ENCODE peak calls at places on chromosomes 1 and 21, in four cellular contexts. One of them, this sample, is unnamed.
A peak's percentile ranks its signal among the peaks of the same experiment; 100 is the strongest.

GRCh38 chr1:108609483-108610066 is 49.7 kb downstream of the EEIG2 start:
- DNase-seq in IMR-90: no peak
- DNase-seq in mesendoderm: no peak
- DNase-seq in H1: no peak
- DNase-seq in this sample: no peak

GRCh38 chr21:34748862-34749261 is 80.1 kb downstream of the CLIC6 start:
- DNase-seq in IMR-90: no peak
- DNase-seq in mesendoderm: no peak
- DNase-seq in H1: no peak
- DNase-seq in this sample: no peak

GRCh38 chr1:33255347-33256311 is 663 bp upstream of the ZNF362 start:
- DNase-seq in IMR-90: peak; percentile 15
- DNase-seq in mesendoderm: peak; percentile 96
- DNase-seq in H1: peak; percentile 41
- DNase-seq in this sample: peak; percentile 95

GRCh38 chr1:198499588-198499987 is 40.9 kb downstream of the ATP6V1G3 start:
- DNase-seq in IMR-90: peak; percentile 43
- DNase-seq in mesendoderm: no peak
- DNase-seq in H1: no peak
- DNase-seq in this sample: no peak

GRCh38 chr1:41387667-41388091 is 26.4 kb downstream of the FOXO6 start:
- DNase-seq in IMR-90: peak; percentile 15
- DNase-seq in mesendoderm: peak; percentile 95
- DNase-seq in H1: no peak
- DNase-seq in this sample: peak; percentile 90

GRCh38 chr1:205396972-205397616 is 24.8 kb downstream of the LEMD1 start:
- DNase-seq in IMR-90: peak; percentile 43
- DNase-seq in mesendoderm: peak; percentile 81
- DNase-seq in H1: no peak
- DNase-seq in this sample: peak; percentile 67

GRCh38 chr1:158930504-158930903 is 848 bp upstream of the PYHIN1 start:
- DNase-seq in IMR-90: no peak
- DNase-seq in mesendoderm: no peak
- DNase-seq in H1: no peak
- DNase-seq in this sample: no peak

GRCh38 chr1:54238353-54239040 is 38.5 kb downstream of the MRPL37 start:
- DNase-seq in IMR-90: no peak
- DNase-seq in mesendoderm: no peak
- DNase-seq in H1: no peak
- DNase-seq in this sample: no peak

GRCh38 chr1:180186831-180187230 is 32.2 kb downstream of the QSOX1 start:
- DNase-seq in IMR-90: no peak
- DNase-seq in mesendoderm: peak; percentile 37
- DNase-seq in H1: no peak
- DNase-seq in this sample: no peak

GRCh38 chr1:109750920-109751319 is 10.1 kb upstream of the GSTM3 start:
- DNase-seq in IMR-90: no peak
- DNase-seq in mesendoderm: no peak
- DNase-seq in H1: no peak
- DNase-seq in this sample: no peak

GRCh38 chr1:37612186-37612585 is 16.4 kb upstream of the GNL2 start:
- DNase-seq in IMR-90: no peak
- DNase-seq in mesendoderm: no peak
- DNase-seq in H1: no peak
- DNase-seq in this sample: no peak

GRCh38 chr1:18191037-18191867 is 83.7 kb downstream of the IGSF21 start:
- DNase-seq in IMR-90: no peak
- DNase-seq in mesendoderm: no peak
- DNase-seq in H1: no peak
- DNase-seq in this sample: no peak

GRCh38 chr1:29122662-29122986 is 1.1 kb downstream of the TMEM200B start:
- DNase-seq in IMR-90: peak; percentile 67
- DNase-seq in mesendoderm: peak; percentile 73
- DNase-seq in H1: no peak
- DNase-seq in this sample: no peak

GRCh38 chr21:19810779-19811178 is 1187.4 kb upstream of the NCAM2 start:
- DNase-seq in IMR-90: no peak
- DNase-seq in mesendoderm: peak; percentile 1
- DNase-seq in H1: no peak
- DNase-seq in this sample: peak; percentile 29

GRCh38 chr1:31944205-31945089 is 6.3 kb upstream of the PTP4A2 start:
- DNase-seq in IMR-90: peak; percentile 87
- DNase-seq in mesendoderm: peak; percentile 99
- DNase-seq in H1: peak; percentile 82
- DNase-seq in this sample: peak; percentile 97

GRCh38 chr1:1202831-1203560 is 3.4 kb downstream of the TNFRSF18 start:
- DNase-seq in IMR-90: no peak
- DNase-seq in mesendoderm: no peak
- DNase-seq in H1: no peak
- DNase-seq in this sample: peak; percentile 30

GRCh38 chr1:41371630-41372599 is 10.7 kb downstream of the FOXO6 start:
- DNase-seq in IMR-90: no peak
- DNase-seq in mesendoderm: peak; percentile 88
- DNase-seq in H1: peak; percentile 80
- DNase-seq in this sample: peak; percentile 96

GRCh38 chr1:39326836-39327235 is 122.3 kb downstream of the MACF1 start:
- DNase-seq in IMR-90: peak; percentile 51
- DNase-seq in mesendoderm: no peak
- DNase-seq in H1: no peak
- DNase-seq in this sample: no peak

GRCh38 chr1:245156041-245156735 is 1.4 kb downstream of the KIF26B start:
- DNase-seq in IMR-90: peak; percentile 65
- DNase-seq in mesendoderm: peak; percentile 89
- DNase-seq in H1: peak; percentile 47
- DNase-seq in this sample: peak; percentile 89

GRCh38 chr1:31939484-31940329 is 1.5 kb upstream of the PTP4A2 start:
- DNase-seq in IMR-90: peak; percentile 90
- DNase-seq in mesendoderm: peak; percentile 88
- DNase-seq in H1: no peak
- DNase-seq in this sample: peak; percentile 71

GRCh38 chr1:193884848-193885558 is 698.6 kb upstream of the B3GALT2 start:
- DNase-seq in IMR-90: no peak
- DNase-seq in mesendoderm: peak; percentile 30
- DNase-seq in H1: no peak
- DNase-seq in this sample: peak; percentile 69

GRCh38 chr1:108199231-108199657 is 899 bp downstream of the SLC25A24 start:
- DNase-seq in IMR-90: peak; percentile 23
- DNase-seq in mesendoderm: peak; percentile 77
- DNase-seq in H1: no peak
- DNase-seq in this sample: no peak

GRCh38 chr21:17270234-17270633 is 242.6 kb upstream of the CXADR start:
- DNase-seq in IMR-90: peak; percentile 31
- DNase-seq in mesendoderm: peak; percentile 49
- DNase-seq in H1: no peak
- DNase-seq in this sample: no peak

GRCh38 chr1:180521474-180522203 is 19.3 kb upstream of the ACBD6 start:
- DNase-seq in IMR-90: no peak
- DNase-seq in mesendoderm: peak; percentile 91
- DNase-seq in H1: no peak
- DNase-seq in this sample: no peak

GRCh38 chr1:236127045-236127444 is 15.3 kb upstream of the GPR137B start:
- DNase-seq in IMR-90: no peak
- DNase-seq in mesendoderm: no peak
- DNase-seq in H1: no peak
- DNase-seq in this sample: no peak

GRCh38 chr1:231423648-231424047 is 1.6 kb upstream of the EGLN1 start:
- DNase-seq in IMR-90: no peak
- DNase-seq in mesendoderm: no peak
- DNase-seq in H1: no peak
- DNase-seq in this sample: no peak

GRCh38 chr1:231431665-231432415 is 9.8 kb upstream of the EGLN1 start:
- DNase-seq in IMR-90: no peak
- DNase-seq in mesendoderm: no peak
- DNase-seq in H1: no peak
- DNase-seq in this sample: no peak

GRCh38 chr1:231424950-231425805 is 3.1 kb upstream of the EGLN1 start:
- DNase-seq in IMR-90: no peak
- DNase-seq in mesendoderm: no peak
- DNase-seq in H1: no peak
- DNase-seq in this sample: no peak

GRCh38 chr1:231432996-231433395 is 10.9 kb upstream of the EGLN1 start:
- DNase-seq in IMR-90: no peak
- DNase-seq in mesendoderm: no peak
- DNase-seq in H1: no peak
- DNase-seq in this sample: no peak

GRCh38 chr1:231428392-231428791 is 6.3 kb upstream of the EGLN1 start:
- DNase-seq in IMR-90: no peak
- DNase-seq in mesendoderm: no peak
- DNase-seq in H1: no peak
- DNase-seq in this sample: no peak
- H4K5ac ChIP-seq in IMR-90: no peak overlapping the region
- H4K5ac ChIP-seq in mesendoderm: no peak overlapping the region
- H4K5ac ChIP-seq in H1: no peak overlapping the region
- H4K5ac ChIP-seq in this sample: no peak overlapping the region

DNA sequence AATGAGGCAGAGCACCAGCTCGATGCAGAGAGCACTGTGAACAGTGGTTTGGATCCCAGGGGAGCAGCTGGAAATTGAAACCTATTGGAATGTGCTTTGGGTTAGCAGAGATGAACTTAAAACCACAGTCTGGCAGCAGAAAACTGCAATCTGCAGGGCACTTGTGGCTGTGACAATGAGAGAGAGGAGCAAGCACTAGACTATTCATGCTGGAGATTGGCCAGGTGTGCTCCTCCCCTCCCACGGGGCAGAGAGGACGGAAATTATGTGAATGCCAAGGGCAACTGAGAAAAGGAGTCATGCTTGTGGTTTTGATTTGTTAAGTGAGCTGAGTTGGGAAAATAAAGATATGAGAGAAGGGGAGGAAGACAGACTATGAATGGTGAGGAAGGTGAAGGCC is 38.1 kb downstream of the HSD3B2 start:
- DNase-seq in IMR-90: peak; percentile 10
- DNase-seq in mesendoderm: no peak
- DNase-seq in H1: no peak
- DNase-seq in this sample: no peak
- H4K5ac ChIP-seq in IMR-90: no peak overlapping the region
- H4K5ac ChIP-seq in mesendoderm: no peak overlapping the region
- H4K5ac ChIP-seq in H1: no peak overlapping the region
- H4K5ac ChIP-seq in this sample: no peak overlapping the region

GRCh38 chr1:4087530-4088420 is 187.7 kb upstream of the C1orf174 start:
- DNase-seq in IMR-90: no peak
- DNase-seq in mesendoderm: no peak
- DNase-seq in H1: no peak
- DNase-seq in this sample: no peak
- H4K5ac ChIP-seq in IMR-90: no peak overlapping the region
- H4K5ac ChIP-seq in mesendoderm: no peak overlapping the region
- H4K5ac ChIP-seq in H1: no peak overlapping the region
- H4K5ac ChIP-seq in this sample: no peak overlapping the region

GRCh38 chr1:231420959-231421615 is 1.0 kb downstream of the EGLN1 start:
- DNase-seq in IMR-90: peak; percentile 48
- DNase-seq in mesendoderm: peak; percentile 68
- DNase-seq in H1: no peak
- DNase-seq in this sample: peak; percentile 64

GRCh38 chr1:231419147-231419546 is 2.9 kb downstream of the EGLN1 start:
- DNase-seq in IMR-90: no peak
- DNase-seq in mesendoderm: no peak
- DNase-seq in H1: no peak
- DNase-seq in this sample: no peak

GRCh38 chr1:231420299-231420958 is 1.7 kb downstream of the EGLN1 start:
- DNase-seq in IMR-90: peak; percentile 32
- DNase-seq in mesendoderm: peak; percentile 25
- DNase-seq in H1: no peak
- DNase-seq in this sample: no peak

GRCh38 chr1:231418741-231419107 is 3.4 kb downstream of the EGLN1 start:
- DNase-seq in IMR-90: no peak
- DNase-seq in mesendoderm: no peak
- DNase-seq in H1: no peak
- DNase-seq in this sample: no peak

DNA sequence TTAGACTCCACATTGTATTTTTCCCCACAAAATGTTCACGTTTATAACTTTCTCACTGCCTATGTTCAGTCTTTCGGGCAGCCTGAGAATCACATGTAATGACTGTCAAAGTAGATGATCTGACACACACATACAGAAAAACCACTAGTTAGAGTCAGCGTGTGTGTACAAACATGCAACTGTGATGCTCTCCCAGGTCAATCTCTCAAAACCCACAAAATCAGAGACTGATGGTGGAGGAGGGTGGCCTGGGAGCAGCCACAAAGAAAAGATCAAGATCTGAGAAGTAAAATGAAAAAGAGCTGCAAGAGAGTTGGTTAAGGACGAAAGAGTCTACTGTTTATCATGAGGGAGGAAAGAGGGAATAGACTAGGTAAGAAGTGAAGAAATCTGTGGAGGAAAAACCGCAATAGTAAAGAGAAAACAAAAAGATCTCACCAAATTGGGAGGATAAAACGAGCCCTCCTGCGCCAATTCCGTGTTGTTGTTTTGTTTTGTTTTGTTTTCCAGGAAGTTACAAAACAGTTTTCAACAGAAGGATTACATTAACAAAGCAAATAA is 2.3 kb downstream of the EGLN1 start:
- DNase-seq in IMR-90: peak; percentile 19
- DNase-seq in mesendoderm: no peak
- DNase-seq in H1: no peak
- DNase-seq in this sample: no peak
- H4K5ac ChIP-seq in IMR-90: no peak overlapping the region
- H4K5ac ChIP-seq in mesendoderm: no peak overlapping the region
- H4K5ac ChIP-seq in H1: no peak overlapping the region
- H4K5ac ChIP-seq in this sample: no peak overlapping the region

GRCh38 chr21:44637018-44637850 is at the start of gene KRTAP10-10:
- DNase-seq in IMR-90: no peak
- DNase-seq in mesendoderm: no peak
- DNase-seq in H1: no peak
- DNase-seq in this sample: peak; percentile 28

GRCh38 chr21:44636209-44637017 is 743 bp upstream of the KRTAP10-10 start:
- DNase-seq in IMR-90: no peak
- DNase-seq in mesendoderm: no peak
- DNase-seq in H1: no peak
- DNase-seq in this sample: no peak

GRCh38 chr21:44640761-44641160 is 3.6 kb downstream of the KRTAP10-10 start:
- DNase-seq in IMR-90: no peak
- DNase-seq in mesendoderm: no peak
- DNase-seq in H1: no peak
- DNase-seq in this sample: no peak

GRCh38 chr21:44643911-44644310 is 2.3 kb upstream of the KRTAP10-11 start:
- DNase-seq in IMR-90: no peak
- DNase-seq in mesendoderm: no peak
- DNase-seq in H1: no peak
- DNase-seq in this sample: no peak

DNA sequence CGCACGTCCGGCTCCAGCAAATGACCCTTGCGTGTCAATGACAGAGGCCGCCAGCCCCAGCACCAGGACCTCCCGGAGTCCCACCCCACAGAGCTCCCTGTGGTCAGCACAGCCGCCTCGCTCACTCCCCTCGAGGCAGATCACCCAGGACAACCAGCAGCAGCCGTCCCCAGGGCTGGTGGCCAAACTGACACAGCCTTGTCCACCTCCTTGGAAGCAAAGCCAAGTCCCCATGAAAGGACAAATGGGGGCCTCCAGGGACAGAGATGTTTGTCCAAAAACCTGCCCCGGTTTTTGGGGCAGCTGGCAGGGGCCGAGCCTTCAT is 2.1 kb downstream of the KRTAP10-10 start:
- DNase-seq in IMR-90: no peak
- DNase-seq in mesendoderm: no peak
- DNase-seq in H1: no peak
- DNase-seq in this sample: no peak
- H4K5ac ChIP-seq in IMR-90: no peak overlapping the region
- H4K5ac ChIP-seq in mesendoderm: no peak overlapping the region
- H4K5ac ChIP-seq in H1: no peak overlapping the region
- H4K5ac ChIP-seq in this sample: no peak overlapping the region

GRCh38 chr1:113913312-113913668 is 8.2 kb downstream of the DCLRE1B start:
- DNase-seq in IMR-90: no peak
- DNase-seq in mesendoderm: no peak
- DNase-seq in H1: no peak
- DNase-seq in this sample: no peak
- H4K5ac ChIP-seq in IMR-90: peak overlapping the region; percentile 28
- H4K5ac ChIP-seq in mesendoderm: no peak overlapping the region
- H4K5ac ChIP-seq in H1: no peak overlapping the region
- H4K5ac ChIP-seq in this sample: no peak overlapping the region

This sample was measured in H9.